ENCODE peak calls at places on chromosomes 12 and 14, in eight cellular contexts. Z, V, Y, F, H, R, N and L are unnamed samples.

GRCh38 chr14:90518941-90519256 is 122.1 kb downstream of the CALM1 start:
- DNase-seq in F (peak; percentile 60), Z (peak; percentile 53), H (peak; percentile 52), V (peak; percentile 47), N (no peak), Y (no peak), R (no peak), L (no peak)

GRCh38 chr14:20697273-20698017 is 8.9 kb downstream of the ANG start:
- DNase-seq in Y (no peak), H (peak; percentile 75), V (peak; percentile 73), Z (peak; percentile 62), F (peak; percentile 64), R (peak; percentile 78), N (peak; percentile 55), L (no peak)

GRCh38 chr14:50360093-50360492 is 36.6 kb downstream of the CDKL1 start:
- DNase-seq in Z (no peak), V (no peak), R (no peak), F (no peak), Y (no peak), N (no peak), H (no peak), L (no peak)

GRCh38 chr12:44835641-44836379 is 40.3 kb downstream of the NELL2 start:
- DNase-seq in H (no peak), V (no peak), Y (no peak), R (no peak), Z (no peak), N (no peak), F (no peak), L (no peak)

GRCh38 chr14:93160353-93160801 is 24.3 kb downstream of the MOAP1 start:
- DNase-seq in N (no peak), V (peak; percentile 45), R (peak; percentile 10), F (no peak), Y (no peak), Z (no peak), H (no peak), L (no peak)

GRCh38 chr12:65935906-65936528 is 111.7 kb downstream of the HMGA2 start:
- DNase-seq in Y (no peak), F (no peak), H (no peak), V (no peak), Z (peak; percentile 39), N (no peak), R (no peak), L (no peak)

GRCh38 chr12:12070674-12071661 is at the start of gene BCL2L14:
- DNase-seq in F (no peak), R (no peak), V (no peak), Z (peak; percentile 59), N (no peak), H (no peak), Y (no peak), L (no peak)

GRCh38 chr14:102323102-102323501 is 3.6 kb downstream of the ZNF839 start:
- DNase-seq in Z (peak; percentile 71), H (peak; percentile 57), F (no peak), R (peak; percentile 88), Y (no peak), N (peak; percentile 72), V (peak; percentile 65), L (no peak)

GRCh38 chr14:54472291-54472690 is 16.5 kb downstream of the GMFB start:
- DNase-seq in H (no peak), R (no peak), V (peak; percentile 73), Y (no peak), Z (no peak), N (no peak), F (no peak), L (no peak)
- H3K4me3 ChIP-seq in H (no peak overlapping the region), R (no peak overlapping the region), V (no peak overlapping the region), Y (no peak overlapping the region), Z (no peak overlapping the region), N (no peak overlapping the region), F (no peak overlapping the region), L (no peak overlapping the region)

GRCh38 chr14:72904840-72905561 is 11.1 kb upstream of the DPF3 start:
- DNase-seq in H (peak; percentile 51), N (peak; percentile 43), F (peak; percentile 68), R (peak; percentile 90), Y (peak; percentile 61), Z (peak; percentile 53), V (peak; percentile 75), L (no peak)
- TF ChIP-seq CTCF in H (peak; percentile 84), N (peak; percentile 96), F (peak; percentile 95), R (peak; percentile 95), Y (peak; percentile 88), Z (peak; percentile 89), V (peak; percentile 98), L (peak; percentile 89)

DNA sequence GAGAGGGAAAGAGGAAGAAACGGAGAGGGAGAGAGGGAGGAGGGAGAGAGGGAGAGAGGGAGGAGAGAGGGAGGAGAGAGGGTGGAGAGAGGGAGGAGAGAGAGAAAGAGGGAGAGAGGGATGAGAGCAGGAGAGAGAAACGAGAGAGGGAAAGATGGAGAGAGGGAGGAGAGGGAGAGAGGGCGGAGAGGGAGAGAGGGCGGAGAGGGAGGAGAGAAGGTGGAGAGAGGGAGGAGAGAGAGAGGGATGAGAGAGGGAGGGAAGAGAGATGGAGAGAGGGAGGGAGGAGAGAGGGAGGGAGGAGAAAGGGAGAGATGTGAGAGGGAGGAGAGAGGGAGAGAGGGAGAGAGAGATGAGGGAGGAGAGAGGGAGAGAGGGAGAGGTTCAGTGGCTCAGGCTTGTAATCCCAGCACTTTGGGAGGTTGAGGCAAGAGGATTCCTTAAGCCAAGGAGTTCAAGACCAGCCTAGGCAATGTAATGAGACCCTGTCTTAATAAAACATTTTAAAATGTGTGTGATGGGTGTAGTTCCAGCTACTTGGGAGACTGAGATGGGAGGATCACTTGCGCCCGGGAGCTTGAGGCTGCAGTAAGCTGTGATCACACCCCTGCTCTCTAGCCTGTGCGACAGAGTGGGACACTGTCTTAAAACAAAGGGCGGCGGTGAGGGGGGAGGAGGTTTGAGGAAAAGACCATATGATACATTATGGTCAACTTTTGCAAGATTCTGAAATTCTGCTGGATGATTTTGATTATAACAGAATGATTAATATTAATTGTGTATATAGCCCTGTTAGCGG is 21.3 kb upstream of the SNRPF start:
- DNase-seq in Z (no peak), R (no peak), V (no peak), Y (no peak), H (no peak), N (no peak), F (no peak), L (no peak)
- H3K4me3 ChIP-seq in Z (peak overlapping the region; percentile 52), R (no peak overlapping the region), V (no peak overlapping the region), Y (no peak overlapping the region), H (no peak overlapping the region), N (no peak overlapping the region), F (no peak overlapping the region), L (no peak overlapping the region)

GRCh38 chr12:89674326-89674942 is 34.2 kb downstream of the ATP2B1 start:
- DNase-seq in F (no peak), Z (no peak), R (no peak), N (no peak), H (no peak), Y (no peak), V (no peak), L (no peak)
- TF ChIP-seq CTCF in F (no peak), Z (no peak), R (no peak), N (no peak), H (no peak), Y (no peak), V (no peak), L (no peak)

GRCh38 chr14:39169541-39169900 is 612 bp downstream of the TRAPPC6B start:
- DNase-seq in Z (no peak), Y (no peak), V (no peak), N (no peak), R (peak; percentile 16), F (no peak), H (no peak), L (no peak)

GRCh38 chr14:39173198-39173597 is 1.9 kb upstream of the PNN start:
- DNase-seq in H (no peak), V (no peak), Y (no peak), F (no peak), Z (no peak), R (no peak), N (no peak), L (no peak)

GRCh38 chr14:39168591-39168990 is 1.5 kb downstream of the TRAPPC6B start:
- DNase-seq in V (no peak), N (no peak), H (no peak), F (no peak), Y (no peak), Z (no peak), R (no peak), L (no peak)
- H3K4me3 ChIP-seq in V (peak overlapping the region; percentile 79), N (peak overlapping the region; percentile 70), H (no peak overlapping the region), F (peak overlapping the region; percentile 12), Y (peak overlapping the region; percentile 94), Z (peak overlapping the region; percentile 96), R (peak overlapping the region; percentile 82), L (peak overlapping the region; percentile 11)

GRCh38 chr12:120406553-120406952 is 31.4 kb upstream of the COX6A1 start:
- DNase-seq in R (no peak), F (no peak), V (no peak), Z (no peak), Y (no peak), N (no peak), H (no peak), L (no peak)
- TF ChIP-seq CTCF in R (no peak), F (no peak), V (no peak), Z (no peak), Y (no peak), N (no peak), H (no peak), L (no peak)

GRCh38 chr14:87252103-87252502 is 740.9 kb downstream of the GALC start:
- DNase-seq in Z (no peak), Y (no peak), V (no peak), H (no peak), F (no peak), R (no peak), N (no peak), L (no peak)
- H3K4me3 ChIP-seq in Z (no peak overlapping the region), Y (no peak overlapping the region), V (no peak overlapping the region), H (no peak overlapping the region), F (no peak overlapping the region), R (no peak overlapping the region), N (no peak overlapping the region), L (no peak overlapping the region)